ENCODE peak calls at places on chromosomes 2 and 18, in four cellular contexts. M is sigmoid colon, T is IMR-90, U is adrenal gland. R is an unnamed sample.

GRCh38 chr18:62741118-62741566 is 25.8 kb downstream of the PHLPP1 start:
- DNase-seq in M (peak; percentile 80), T (peak; percentile 61), U (peak; percentile 72), R (peak; percentile 33)

GRCh38 chr2:128410035-128410757 is 91.5 kb upstream of the HS6ST1 start:
- DNase-seq in M (no peak), T (no peak), U (peak; percentile 36), R (no peak)

GRCh38 chr18:37019157-37019571 is 190.2 kb downstream of the KIAA1328 start:
- DNase-seq in M (no peak), T (peak; percentile 11), U (no peak), R (peak; percentile 28)

GRCh38 chr2:209556354-209556961 is 132.6 kb downstream of the MAP2 start:
- DNase-seq in M (no peak), T (peak; percentile 59), U (peak; percentile 52), R (peak; percentile 19)

GRCh38 chr18:9323750-9324445 is 10.7 kb upstream of the TWSG1 start:
- DNase-seq in M (no peak), T (peak; percentile 89), U (no peak), R (no peak)

GRCh38 chr2:209682646-209683045 is 89.0 kb upstream of the UNC80 start:
- DNase-seq in M (no peak), T (no peak), U (no peak), R (no peak)

GRCh38 chr18:35777042-35777441 is 195.4 kb upstream of the RMP24 start:
- DNase-seq in M (no peak), T (no peak), U (no peak), R (no peak)

GRCh38 chr2:109356251-109357035 is 227.4 kb downstream of the SH3RF3 start:
- DNase-seq in M (peak; percentile 34), T (no peak), U (peak; percentile 40), R (no peak)

GRCh38 chr2:206543073-206543472 is 99.2 kb upstream of the FAM237A start:
- DNase-seq in M (no peak), T (no peak), U (no peak), R (no peak)

GRCh38 chr2:40178971-40179370 is 272.9 kb downstream of the SLC8A1 start:
- DNase-seq in M (no peak), T (peak; percentile 52), U (no peak), R (no peak)

GRCh38 chr2:7527165-7527722 is 610.0 kb downstream of the RNF144A start:
- DNase-seq in M (no peak), T (no peak), U (no peak), R (no peak)

GRCh38 chr2:165872101-165872791 is 78.2 kb upstream of the GALNT3 start:
- DNase-seq in M (no peak), T (peak; percentile 8), U (no peak), R (no peak)

GRCh38 chr2:42493468-42493884 is 306 bp downstream of the KCNG3 start:
- DNase-seq in M (no peak), T (no peak), U (no peak), R (peak; percentile 8)

GRCh38 chr2:218755567-218756404 is 26.2 kb upstream of the CYP27A1 start:
- DNase-seq in M (no peak), T (no peak), U (no peak), R (no peak)

GRCh38 chr2:218754201-218754600 is 27.7 kb upstream of the CYP27A1 start:
- DNase-seq in M (no peak), T (no peak), U (no peak), R (peak; percentile 60)

GRCh38 chr2:218756599-218757377 is 25.2 kb upstream of the CYP27A1 start:
- DNase-seq in M (no peak), T (no peak), U (no peak), R (no peak)

GRCh38 chr2:218754781-218755180 is 27.2 kb upstream of the CYP27A1 start:
- DNase-seq in M (no peak), T (no peak), U (no peak), R (no peak)

DNA sequence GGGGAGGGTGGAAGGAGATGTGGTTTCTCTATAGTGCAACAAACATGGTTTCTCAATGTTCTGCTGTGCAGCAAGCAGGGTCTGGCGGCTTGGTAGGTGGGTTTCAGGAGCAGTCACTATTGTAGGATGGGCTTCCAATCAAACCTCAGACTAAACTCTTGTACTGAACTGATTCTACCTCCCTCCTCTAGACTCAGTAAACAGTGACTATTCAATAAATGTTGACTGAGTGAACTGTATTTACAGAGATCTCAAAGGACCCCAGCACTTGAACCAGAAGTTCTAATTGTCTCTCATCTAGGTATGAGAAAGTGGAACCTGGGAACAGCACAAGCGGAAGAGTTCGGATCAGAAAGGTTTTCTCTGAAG is 26.8 kb upstream of the CYP27A1 start:
- DNase-seq in M (no peak), T (no peak), U (no peak), R (no peak)
- H3K36me3 ChIP-seq in M (peaks cover 22% of the 10 kb centered on the region), T (peaks cover 45% of the 10 kb centered on the region), U (peaks cover 44% of the 10 kb centered on the region), R (peaks cover 9% of the 10 kb centered on the region)

GRCh38 chr2:64945973-64946736 is 43.0 kb upstream of the SLC1A4 start:
- DNase-seq in M (no peak), T (peak; percentile 17), U (no peak), R (no peak)
- TF ChIP-seq POLR2A in M (no peak), T (no peak), U (no peak), R (no peak)

DNA sequence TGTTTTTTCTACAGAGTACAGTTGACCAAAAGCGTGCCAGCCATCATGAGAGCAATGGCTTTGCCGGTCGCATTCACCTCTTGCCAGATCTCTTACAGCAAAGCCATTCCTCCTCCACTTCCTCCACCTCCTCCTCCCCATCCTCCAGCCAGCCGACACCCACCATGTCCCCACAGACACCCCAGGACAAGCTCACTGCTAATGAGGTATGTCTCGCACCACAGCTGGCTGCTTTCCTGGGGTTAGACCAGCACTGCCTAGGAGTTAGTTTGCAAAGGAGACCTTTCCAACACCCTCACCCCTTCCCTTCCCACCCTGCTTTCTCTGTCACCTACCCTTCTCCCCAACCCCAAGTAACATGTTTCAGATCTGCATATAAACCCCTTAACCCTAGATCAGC is 120.3 kb upstream of the IL1R2 start:
- DNase-seq in M (no peak), T (no peak), U (no peak), R (no peak)
- H3K36me3 ChIP-seq in M (peaks cover 40% of the 10 kb centered on the region), T (peaks cover 51% of the 10 kb centered on the region), U (peaks cover 58% of the 10 kb centered on the region), R (peaks cover 21% of the 10 kb centered on the region)

DNA sequence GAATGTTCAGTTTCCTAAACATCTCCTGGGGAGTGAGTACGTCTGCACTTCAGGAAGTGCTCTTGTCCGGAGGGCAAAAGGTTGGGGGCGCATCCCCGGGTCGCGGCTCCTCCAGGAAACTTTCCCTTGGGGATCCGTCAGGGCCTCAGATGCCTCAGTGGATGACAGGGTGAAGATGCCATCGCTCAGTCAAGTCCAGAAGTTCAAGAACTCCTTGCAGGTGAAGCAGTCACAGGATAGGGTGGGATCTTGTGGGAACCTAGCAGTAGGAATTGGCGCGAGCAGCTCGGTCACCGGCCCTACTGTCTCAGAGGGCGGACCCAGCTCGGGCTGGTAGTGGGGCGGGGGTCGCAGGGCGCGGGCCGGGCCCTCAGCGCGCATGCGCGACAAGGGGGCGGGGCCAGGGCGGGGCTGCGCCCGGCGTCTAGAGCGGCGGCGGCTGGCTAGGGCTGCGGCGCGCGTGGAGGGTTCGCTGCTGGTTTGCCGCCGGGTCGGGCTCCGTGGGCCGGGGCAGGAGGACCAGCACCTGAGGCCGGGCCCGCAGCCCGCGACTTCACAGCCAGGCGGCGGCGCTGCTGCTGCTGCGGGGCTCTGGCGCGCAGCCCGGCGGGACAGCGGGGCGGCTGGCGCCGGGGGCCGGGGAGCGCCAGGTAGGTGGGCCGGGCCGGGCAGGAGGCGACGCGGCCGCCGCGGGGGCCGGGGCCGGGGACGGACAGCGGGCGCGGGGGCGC is at the start of gene INPP4A:
- DNase-seq in M (peak; percentile 85), T (peak; percentile 42), U (peak; percentile 80), R (peak; percentile 74)
- TF ChIP-seq POLR2A in M (no peak), T (peak; percentile 72), U (peak; percentile 49), R (no peak)

GRCh38 chr18:79987566-79987965 is 797 bp downstream of the TXNL4A start:
- DNase-seq in M (no peak), T (no peak), U (no peak), R (no peak)

GRCh38 chr18:79983793-79984192 is 4.6 kb downstream of the TXNL4A start:
- DNase-seq in M (no peak), T (no peak), U (peak; percentile 41), R (no peak)

GRCh38 chr18:79983253-79983652 is 5.1 kb downstream of the TXNL4A start:
- DNase-seq in M (no peak), T (no peak), U (no peak), R (no peak)

GRCh38 chr18:79986726-79987125 is 1.6 kb downstream of the TXNL4A start:
- DNase-seq in M (no peak), T (no peak), U (peak; percentile 49), R (no peak)

DNA sequence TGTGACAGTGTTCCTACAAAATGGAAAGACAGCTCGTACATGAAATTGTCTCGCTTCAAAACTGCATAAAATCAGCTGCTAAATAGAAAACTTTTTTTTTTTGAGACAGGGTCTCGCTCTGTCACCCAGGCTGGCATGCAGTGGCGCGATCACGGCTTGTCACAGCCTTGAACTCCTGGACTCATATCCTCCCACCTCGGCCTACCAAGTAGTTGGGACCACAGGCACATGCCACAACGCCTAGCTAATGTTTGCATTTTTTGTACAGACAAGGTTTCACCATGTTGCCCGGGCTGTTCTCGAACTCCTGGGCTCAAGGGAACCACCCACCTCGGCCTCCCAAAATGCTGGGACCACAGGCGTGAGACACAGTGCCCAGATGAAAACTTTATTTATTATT is 3.2 kb downstream of the TXNL4A start:
- DNase-seq in M (no peak), T (no peak), U (no peak), R (no peak)
- H3K36me3 ChIP-seq in M (no peaks in the 10 kb centered on the region), T (peaks cover 14% of the 10 kb centered on the region), U (no peaks in the 10 kb centered on the region), R (no peaks in the 10 kb centered on the region)

DNA sequence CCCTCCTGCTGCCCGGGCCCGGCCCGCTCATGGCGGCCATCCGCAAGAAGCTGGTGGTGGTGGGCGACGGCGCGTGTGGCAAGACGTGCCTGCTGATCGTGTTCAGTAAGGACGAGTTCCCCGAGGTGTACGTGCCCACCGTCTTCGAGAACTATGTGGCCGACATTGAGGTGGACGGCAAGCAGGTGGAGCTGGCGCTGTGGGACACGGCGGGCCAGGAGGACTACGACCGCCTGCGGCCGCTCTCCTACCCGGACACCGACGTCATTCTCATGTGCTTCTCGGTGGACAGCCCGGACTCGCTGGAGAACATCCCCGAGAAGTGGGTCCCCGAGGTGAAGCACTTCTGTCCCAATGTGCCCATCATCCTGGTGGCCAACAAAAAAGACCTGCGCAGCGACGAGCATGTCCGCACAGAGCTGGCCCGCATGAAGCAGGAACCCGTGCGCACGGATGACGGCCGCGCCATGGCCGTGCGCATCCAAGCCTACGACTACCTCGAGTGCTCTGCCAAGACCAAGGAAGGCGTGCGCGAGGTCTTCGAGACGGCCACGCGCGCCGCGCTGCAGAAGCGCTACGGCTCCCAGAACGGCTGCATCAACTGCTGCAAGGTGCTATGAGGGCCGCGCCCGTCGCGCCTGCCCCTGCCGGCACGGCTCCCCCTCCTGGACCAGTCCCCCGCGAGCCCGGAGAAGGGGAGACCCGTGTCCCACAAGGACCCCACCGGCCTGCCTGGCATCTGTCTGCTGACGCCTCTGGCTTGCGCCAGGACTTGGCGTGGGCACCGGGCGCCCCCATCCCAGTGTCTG is 767 bp downstream of the RHOB start:
- DNase-seq in M (peak; percentile 86), T (peak; percentile 41), U (peak; percentile 83), R (peak; percentile 68)
- TF ChIP-seq POLR2A in M (no peak), T (no peak), U (peak; percentile 56), R (no peak)